ENCODE peak calls at places on chromosomes 13 and 19, in six cellular contexts. V is NCI-H146, J is NCI-H1092, N is right atrium auricular region, S is T-cell, H is astrocyte. G is an unnamed sample.
A peak's percentile ranks its signal among the peaks of the same experiment; 100 is the strongest.

GRCh38 chr13:48533207-48533499 is 273 bp upstream of the RCBTB2 start:
- DNase-seq in V (no peak), J (no peak), N (no peak), S (no peak), H (no peak), G (no peak)

GRCh38 chr19:49832556-49832955 is 14.5 kb downstream of the MED25 start:
- DNase-seq in V (no peak), J (no peak), N (no peak), S (no peak), H (no peak), G (no peak)

GRCh38 chr13:99484405-99484981 is 16.8 kb upstream of the TM9SF2 start:
- DNase-seq in V (no peak), J (no peak), N (no peak), S (no peak), H (peak; percentile 25), G (peak; percentile 77)

GRCh38 chr13:70541451-70541850 is 433.2 kb upstream of the KLHL1 start:
- DNase-seq in V (no peak), J (no peak), N (no peak), S (no peak), H (no peak), G (no peak)

GRCh38 chr19:35346193-35347052 is 1.3 kb upstream of the FFAR1 start:
- DNase-seq in V (no peak), J (no peak), N (no peak), S (peak; percentile 73), H (no peak), G (no peak)

GRCh38 chr13:46866150-46866549 is 30.7 kb downstream of the HTR2A start:
- DNase-seq in V (peak; percentile 1), J (no peak), N (peak; percentile 61), S (no peak), H (peak; percentile 8), G (peak; percentile 63)

GRCh38 chr13:52949744-52950143 is 78.9 kb upstream of the OLFM4 start:
- DNase-seq in V (no peak), J (no peak), N (no peak), S (no peak), H (no peak), G (no peak)

GRCh38 chr13:23391752-23392151 is 41.8 kb downstream of the SACS start:
- DNase-seq in V (no peak), J (no peak), N (no peak), S (no peak), H (peak; percentile 54), G (peak; percentile 64)

GRCh38 chr13:59562924-59563323 is 600.8 kb downstream of the DIAPH3 start:
- DNase-seq in V (no peak), J (no peak), N (no peak), S (no peak), H (no peak), G (no peak)

GRCh38 chr19:45103625-45104319 is 10.8 kb downstream of the PPP1R37 start:
- DNase-seq in V (peak; percentile 66), J (no peak), N (no peak), S (no peak), H (no peak), G (no peak)

GRCh38 chr19:17625980-17626379 is 62.2 kb downstream of the UNC13A start:
- DNase-seq in V (no peak), J (no peak), N (no peak), S (no peak), H (no peak), G (no peak)

GRCh38 chr13:35499131-35500051 is 22.9 kb upstream of the MAB21L1 start:
- DNase-seq in V (peak; percentile 91), J (peak; percentile 91), N (no peak), S (no peak), H (no peak), G (no peak)

GRCh38 chr19:41133260-41133659 is 19.0 kb downstream of the CYP2F1 start:
- DNase-seq in V (no peak), J (no peak), N (no peak), S (no peak), H (no peak), G (no peak)

GRCh38 chr13:102231486-102231885 is 170.4 kb downstream of the FGF14 start:
- DNase-seq in V (no peak), J (no peak), N (no peak), S (no peak), H (no peak), G (no peak)

GRCh38 chr19:19662866-19663291 is 597 bp downstream of the ATP13A1 start:
- DNase-seq in V (no peak), J (peak; percentile 3), N (no peak), S (no peak), H (no peak), G (peak; percentile 4)

GRCh38 chr19:40365613-40366401 is 17.3 kb downstream of the PLD3 start:
- DNase-seq in V (peak; percentile 25), J (no peak), N (no peak), S (no peak), H (peak; percentile 22), G (peak; percentile 71)

GRCh38 chr19:5141278-5141925 is 172.5 kb downstream of the KDM4B start:
- DNase-seq in V (no peak), J (no peak), N (no peak), S (no peak), H (peak; percentile 90), G (peak; percentile 45)

GRCh38 chr19:42242071-42242511 is 311 bp downstream of the GSK3A start:
- DNase-seq in V (peak; percentile 52), J (no peak), N (no peak), S (peak; percentile 20), H (no peak), G (no peak)

GRCh38 chr13:36344173-36344572 is 2.0 kb downstream of the SPART start:
- DNase-seq in V (no peak), J (no peak), N (no peak), S (no peak), H (no peak), G (peak; percentile 70)

GRCh38 chr13:40993119-40993518 is 26.0 kb downstream of the ELF1 start:
- DNase-seq in V (peak; percentile 92), J (peak; percentile 20), N (no peak), S (no peak), H (peak; percentile 11), G (no peak)

GRCh38 chr13:80338781-80339577 is 1.9 kb downstream of the SPRY2 start:
- DNase-seq in V (peak; percentile 33), J (peak; percentile 37), N (peak; percentile 83), S (no peak), H (peak; percentile 88), G (peak; percentile 88)

GRCh38 chr13:39417643-39418042 is 185.3 kb downstream of the LHFPL6 start:
- DNase-seq in V (no peak), J (no peak), N (no peak), S (no peak), H (peak; percentile 80), G (peak; percentile 72)

GRCh38 chr19:39830406-39830805 is 3.6 kb downstream of the DYRK1B start:
- DNase-seq in V (no peak), J (no peak), N (no peak), S (no peak), H (no peak), G (no peak)

GRCh38 chr19:18802354-18802753 is 11.2 kb upstream of the COMP start:
- DNase-seq in V (peak; percentile 48), J (no peak), N (no peak), S (no peak), H (no peak), G (no peak)

GRCh38 chr19:2603320-2603719 is 99.2 kb downstream of the GNG7 start:
- DNase-seq in V (no peak), J (no peak), N (peak; percentile 79), S (no peak), H (peak; percentile 79), G (no peak)

GRCh38 chr13:60351326-60351725 is 45.7 kb upstream of the TDRD3 start:
- DNase-seq in V (peak; percentile 27), J (no peak), N (no peak), S (no peak), H (peak; percentile 69), G (peak; percentile 47)

GRCh38 chr19:47445527-47445926 is 26.2 kb downstream of the SLC8A2 start:
- DNase-seq in V (peak; percentile 33), J (no peak), N (no peak), S (no peak), H (no peak), G (no peak)

GRCh38 chr19:954672-955494 is 29.0 kb downstream of the ARID3A start:
- DNase-seq in V (no peak), J (no peak), N (no peak), S (no peak), H (no peak), G (no peak)

GRCh38 chr19:5037936-5038335 is 69.0 kb downstream of the KDM4B start:
- DNase-seq in V (no peak), J (peak; percentile 62), N (no peak), S (no peak), H (no peak), G (no peak)

GRCh38 chr13:41356788-41357187 is 45.7 kb downstream of the NAA16 start:
- DNase-seq in V (no peak), J (no peak), N (no peak), S (peak; percentile 25), H (no peak), G (no peak)

GRCh38 chr19:1651061-1651547 is 1.3 kb downstream of the TCF3 start:
- DNase-seq in V (no peak), J (no peak), N (no peak), S (peak; percentile 62), H (no peak), G (peak; percentile 16)

GRCh38 chr19:3383121-3383722 is 16.8 kb downstream of the NFIC start:
- DNase-seq in V (no peak), J (no peak), N (peak; percentile 72), S (no peak), H (no peak), G (no peak)

GRCh38 chr13:98273824-98274786 is 97.0 kb upstream of the RNF113B start:
- DNase-seq in V (peak; percentile 76), J (peak; percentile 69), N (no peak), S (no peak), H (no peak), G (peak; percentile 40)

GRCh38 chr19:4291200-4291732 is 10.9 kb downstream of the TMIGD2 start:
- DNase-seq in V (no peak), J (no peak), N (no peak), S (no peak), H (no peak), G (no peak)

GRCh38 chr13:32581177-32581786 is 5.0 kb upstream of the PDS5B start:
- DNase-seq in V (peak; percentile 12), J (no peak), N (no peak), S (no peak), H (peak; percentile 4), G (peak; percentile 47)

GRCh38 chr13:110535526-110535925 is 26.0 kb downstream of the RAB20 start:
- DNase-seq in V (no peak), J (no peak), N (no peak), S (no peak), H (no peak), G (no peak)

GRCh38 chr19:46372901-46373572 is 26.1 kb downstream of the PPP5C start:
- DNase-seq in V (no peak), J (no peak), N (no peak), S (no peak), H (peak; percentile 47), G (no peak)

G was measured in IMR-90.